ENCODE peak calls at places on chromosomes 2 and 18, in four cellular contexts. S is SK-N-SH, G is K562, X is H1. C is an unnamed sample.

GRCh38 chr2:125405816-125406215 is 1250.1 kb upstream of the GYPC start:
- DNase-seq in S (no peak), G (no peak), X (no peak), C (no peak)

GRCh38 chr2:70557171-70557838 is 3.7 kb upstream of the TGFA start:
- DNase-seq in S (no peak), G (no peak), X (no peak), C (no peak)

GRCh38 chr2:218030409-218031195 is 27.8 kb upstream of the TNS1 start:
- DNase-seq in S (no peak), G (no peak), X (peak), C (no peak)

GRCh38 chr2:44005831-44006230 is 10.0 kb upstream of the LRPPRC start:
- DNase-seq in S (no peak), G (no peak), X (no peak), C (no peak)

GRCh38 chr2:241309684-241310117 is 5.8 kb downstream of the HDLBP start:
- DNase-seq in S (no peak), G (no peak), X (peak), C (no peak)

GRCh38 chr2:166230024-166230723 is 102.4 kb upstream of the SCN1A start:
- DNase-seq in S (no peak), G (no peak), X (no peak), C (no peak)

GRCh38 chr18:5237723-5238370 is 40.8 kb upstream of the AKAIN1 start:
- DNase-seq in S (peak), G (peak), X (peak), C (peak)

GRCh38 chr2:70301344-70302194 is at the start of gene FAM136A:
- DNase-seq in S (peak), G (peak), X (peak), C (peak)

GRCh38 chr18:23217781-23218180 is 82.5 kb downstream of the CABLES1 start:
- DNase-seq in S (no peak), G (no peak), X (no peak), C (no peak)

GRCh38 chr2:240298316-240298790 is 137.1 kb upstream of the GPC1 start:
- DNase-seq in S (no peak), G (no peak), X (no peak), C (no peak)

GRCh38 chr18:78837766-78838165 is 141.9 kb upstream of the SALL3 start:
- DNase-seq in S (no peak), G (no peak), X (no peak), C (no peak)

GRCh38 chr2:196750977-196751631 is 48.4 kb downstream of the GTF3C3 start:
- DNase-seq in S (peak), G (peak), X (peak), C (peak)

GRCh38 chr2:189347540-189347939 is 93.7 kb upstream of the WDR75 start:
- DNase-seq in S (no peak), G (peak), X (no peak), C (no peak)

GRCh38 chr2:101737478-101738240 is 40.2 kb downstream of the MAP4K4 start:
- DNase-seq in S (no peak), G (no peak), X (no peak), C (no peak)

GRCh38 chr2:206800501-206801416 is 35.4 kb downstream of the FASTKD2 start:
- DNase-seq in S (peak), G (peak), X (peak), C (peak)

GRCh38 chr18:64679121-64679520 is 530.2 kb upstream of the LINC00305 start:
- DNase-seq in S (no peak), G (no peak), X (no peak), C (no peak)

GRCh38 chr2:240919161-240919781 is 13.1 kb downstream of the CROCC2 start:
- DNase-seq in S (peak), G (no peak), X (peak), C (no peak)

GRCh38 chr2:3523551-3524041 is 4.3 kb upstream of the ADI1 start:
- DNase-seq in S (peak), G (no peak), X (no peak), C (no peak)

GRCh38 chr2:232353660-232354059 is 24.9 kb upstream of the ALPP start:
- DNase-seq in S (no peak), G (no peak), X (no peak), C (no peak)

GRCh38 chr2:163345795-163346573 is 389.8 kb downstream of the FIGN start:
- DNase-seq in S (peak), G (peak), X (no peak), C (no peak)

GRCh38 chr2:133591164-133591563 is 22.9 kb upstream of the NCKAP5 start:
- DNase-seq in S (peak), G (no peak), X (no peak), C (no peak)

GRCh38 chr18:76546282-76546572 is 51.2 kb upstream of the ZNF516 start:
- DNase-seq in S (no peak), G (no peak), X (no peak), C (no peak)

GRCh38 chr18:49046125-49046524 is 95.4 kb upstream of the SMAD7 start:
- DNase-seq in S (no peak), G (no peak), X (no peak), C (no peak)

GRCh38 chr18:49045585-49045984 is 94.8 kb upstream of the SMAD7 start:
- DNase-seq in S (no peak), G (no peak), X (no peak), C (no peak)

GRCh38 chr18:49047540-49047939 is 96.8 kb upstream of the SMAD7 start:
- DNase-seq in S (no peak), G (no peak), X (no peak), C (no peak)

GRCh38 chr18:49041677-49042570 is 91.2 kb upstream of the SMAD7 start:
- DNase-seq in S (no peak), G (no peak), X (no peak), C (peak)

GRCh38 chr18:49044898-49045297 is 94.1 kb upstream of the SMAD7 start:
- DNase-seq in S (no peak), G (no peak), X (no peak), C (no peak)
- TF ChIP-seq TEAD4 in S (no peak), G (no peak), X (no peak), C (no peak)

DNA sequence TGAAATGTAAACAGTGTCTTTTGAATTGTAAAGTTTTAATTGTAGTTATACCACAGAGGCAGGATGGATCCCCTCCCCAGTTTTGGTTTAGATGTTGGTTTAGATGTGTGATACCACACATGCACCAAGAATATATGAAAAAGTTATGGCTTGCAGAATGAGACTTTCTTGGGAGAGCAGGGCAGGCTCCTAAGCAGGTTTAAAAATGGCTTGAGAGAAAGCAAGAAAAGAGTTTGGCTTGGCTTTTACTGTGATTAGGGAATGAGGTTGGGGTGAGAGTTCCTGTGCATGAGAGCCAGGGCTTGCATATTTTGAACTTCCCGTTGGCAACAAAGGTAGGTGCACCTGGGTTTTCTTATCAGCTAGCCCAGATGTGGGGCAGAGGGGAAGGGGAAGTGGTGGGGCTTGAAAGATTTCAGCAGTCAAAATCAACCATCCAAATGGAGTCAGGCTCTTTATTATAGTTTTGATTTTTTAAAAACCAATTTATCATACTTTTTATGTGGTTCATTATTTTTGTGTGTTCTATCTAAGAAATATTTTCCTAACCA is 246.9 kb downstream of the MTX2 start:
- DNase-seq in S (no peak), G (no peak), X (no peak), C (no peak)
- TF ChIP-seq TEAD4 in S (no peak), G (no peak), X (no peak), C (no peak)

GRCh38 chr2:170715062-170715931 is at the start of gene SP5:
- DNase-seq in S (peak), G (peak), X (peak), C (peak)
- TF ChIP-seq TEAD4 in S (no peak), G (peak), X (no peak), C (no peak)

GRCh38 chr2:119756837-119757236 is 2.9 kb upstream of the PTPN4 start:
- DNase-seq in S (no peak), G (no peak), X (no peak), C (no peak)
- TF ChIP-seq TEAD4 in S (no peak), G (no peak), X (no peak), C (no peak)

GRCh38 chr2:9002313-9002636 is 1.2 kb downstream of the MBOAT2 start:
- DNase-seq in S (no peak), G (no peak), X (no peak), C (no peak)

GRCh38 chr2:9001778-9002177 is 1.7 kb downstream of the MBOAT2 start:
- DNase-seq in S (no peak), G (no peak), X (no peak), C (no peak)

GRCh38 chr2:9003366-9003615 is 193 bp downstream of the MBOAT2 start:
- DNase-seq in S (no peak), G (no peak), X (no peak), C (no peak)

GRCh38 chr2:9003616-9004337 is at the start of gene MBOAT2:
- DNase-seq in S (peak), G (peak), X (peak), C (peak)

DNA sequence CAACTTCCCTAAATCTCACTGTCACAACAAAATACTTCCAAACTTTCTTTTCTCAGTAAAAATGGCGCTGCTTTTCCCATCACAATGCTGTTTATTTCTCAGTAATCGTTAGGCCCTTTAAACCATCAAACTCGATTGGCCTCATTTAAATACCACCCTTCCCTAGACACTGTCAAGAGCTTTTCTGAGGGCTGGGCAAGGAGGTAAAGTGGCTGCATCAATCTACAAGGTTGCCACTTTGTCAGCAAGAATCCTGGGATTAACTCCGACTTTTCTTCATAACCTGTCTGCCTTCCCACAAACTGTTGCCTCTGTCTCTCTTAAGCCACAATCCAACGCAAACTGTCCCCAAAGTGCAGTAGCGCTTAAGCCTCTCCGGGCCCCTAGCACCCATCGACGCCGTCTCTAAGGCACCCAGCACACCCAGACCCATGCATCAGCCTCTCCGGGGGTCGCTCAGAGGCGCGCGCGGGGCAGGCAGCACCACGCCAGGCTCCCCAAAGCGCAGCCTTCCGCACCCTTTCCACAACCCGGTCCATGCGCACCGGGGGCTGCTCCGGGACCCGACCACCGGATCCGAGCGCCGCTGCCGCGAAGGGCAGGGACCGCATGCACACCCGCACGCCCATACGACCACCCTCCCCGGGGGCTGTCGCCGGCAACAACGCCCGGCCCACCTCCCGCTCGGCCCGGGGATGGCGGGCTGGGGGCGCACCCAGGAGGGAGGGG is 683 bp downstream of the MBOAT2 start:
- DNase-seq in S (peak), G (no peak), X (peak), C (peak)
- TF ChIP-seq TEAD4 in S (no peak), G (no peak), X (no peak), C (no peak)

C was measured in WTC11.